ENCODE peak calls at places on chromosomes 3 and 15, in six cellular contexts. S is NT2/D1, W is HepG2, M is HCT116, Q is GM12878, E is K562. C is an unnamed sample.

GRCh38 chr3:71446260-71446659 is 137.3 kb downstream of the FOXP1 start:
- DNase-seq in S (no peak), W (no peak), M (no peak), Q (no peak), E (no peak), C (no peak)

GRCh38 chr3:4440951-4441350 is 26.1 kb downstream of the SUMF1 start:
- DNase-seq in S (no peak), W (no peak), M (no peak), Q (no peak), E (no peak), C (no peak)

GRCh38 chr3:171781711-171782127 is 28.6 kb downstream of the PLD1 start:
- DNase-seq in S (no peak), W (peak), M (no peak), Q (no peak), E (no peak), C (no peak)

GRCh38 chr3:61682671-61683408 is 121.5 kb downstream of the PTPRG start:
- DNase-seq in S (no peak), W (no peak), M (peak), Q (no peak), E (no peak), C (no peak)

GRCh38 chr15:92645731-92646130 is 9.8 kb downstream of the FAM174B start:
- DNase-seq in S (no peak), W (no peak), M (no peak), Q (no peak), E (no peak), C (no peak)

GRCh38 chr3:123076496-123077418 is 9.9 kb downstream of the PDIA5 start:
- DNase-seq in S (no peak), W (no peak), M (no peak), Q (no peak), E (no peak), C (peak)

GRCh38 chr3:56855856-56856538 is 54.2 kb upstream of the ARHGEF3 start:
- DNase-seq in S (peak), W (peak), M (no peak), Q (no peak), E (peak), C (peak)

GRCh38 chr3:170511371-170511770 is 74.5 kb downstream of the SLC7A14 start:
- DNase-seq in S (no peak), W (no peak), M (no peak), Q (no peak), E (no peak), C (no peak)

GRCh38 chr3:39754549-39754948 is 54.9 kb upstream of the MYRIP start:
- DNase-seq in S (no peak), W (no peak), M (no peak), Q (no peak), E (no peak), C (no peak)

GRCh38 chr3:102737353-102737752 is 302.5 kb downstream of the ZPLD1 start:
- DNase-seq in S (no peak), W (no peak), M (no peak), Q (no peak), E (no peak), C (no peak)

GRCh38 chr15:38351466-38351865 is 98.8 kb downstream of the SPRED1 start:
- DNase-seq in S (no peak), W (no peak), M (no peak), Q (no peak), E (no peak), C (no peak)

DNA sequence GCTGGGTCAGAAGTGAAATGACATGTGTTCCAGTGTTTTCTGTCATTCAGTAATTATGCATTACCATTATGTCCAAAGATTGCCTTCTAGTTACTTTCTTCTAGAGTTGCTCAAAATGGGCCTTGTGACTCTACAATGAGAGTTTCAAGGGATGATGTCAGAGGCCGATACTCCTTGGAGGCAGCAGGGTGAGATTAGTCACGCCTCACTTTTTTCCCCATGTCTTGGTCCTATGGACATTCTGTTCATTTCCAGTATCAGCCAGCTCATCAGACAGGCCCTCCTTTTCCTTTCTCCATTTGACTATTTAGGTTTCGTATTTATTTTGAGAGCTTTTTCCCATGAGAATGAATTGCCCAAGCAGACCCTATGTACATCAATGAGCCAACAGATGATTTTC is 17.5 kb downstream of the VGLL3 start:
- DNase-seq in S (no peak), W (no peak), M (no peak), Q (no peak), E (no peak), C (no peak)
- TF ChIP-seq YY1 in S (no peak), W (no peak), M (no peak), Q (no peak), E (no peak), C (no peak)

GRCh38 chr3:55543228-55543627 is 56.1 kb upstream of the WNT5A start:
- DNase-seq in S (no peak), W (no peak), M (no peak), Q (no peak), E (no peak), C (no peak)
- TF ChIP-seq YY1 in S (no peak), W (no peak), M (no peak), Q (no peak), E (no peak), C (no peak)

GRCh38 chr15:31975446-31976229 is 54.7 kb upstream of the CHRNA7 start:
- DNase-seq in S (no peak), W (no peak), M (no peak), Q (no peak), E (no peak), C (peak)
- TF ChIP-seq YY1 in S (no peak), W (no peak), M (no peak), Q (no peak), E (no peak), C (no peak)

GRCh38 chr3:25664066-25664809 is 469 bp downstream of the TOP2B start:
- DNase-seq in S (peak), W (peak), M (peak), Q (no peak), E (peak), C (peak)
- TF ChIP-seq YY1 in S (no peak), W (no peak), M (no peak), Q (no peak), E (no peak), C (no peak)

GRCh38 chr15:95375281-95375680 is 955.2 kb upstream of the NR2F2 start:
- DNase-seq in S (no peak), W (no peak), M (no peak), Q (no peak), E (no peak), C (no peak)
- TF ChIP-seq YY1 in S (no peak), W (no peak), M (no peak), Q (no peak), E (no peak), C (no peak)

GRCh38 chr3:14392231-14392630 is 10.2 kb upstream of the SLC6A6 start:
- DNase-seq in S (no peak), W (peak), M (no peak), Q (no peak), E (peak), C (no peak)
- TF ChIP-seq YY1 in S (no peak), W (no peak), M (no peak), Q (no peak), E (no peak), C (no peak)

DNA sequence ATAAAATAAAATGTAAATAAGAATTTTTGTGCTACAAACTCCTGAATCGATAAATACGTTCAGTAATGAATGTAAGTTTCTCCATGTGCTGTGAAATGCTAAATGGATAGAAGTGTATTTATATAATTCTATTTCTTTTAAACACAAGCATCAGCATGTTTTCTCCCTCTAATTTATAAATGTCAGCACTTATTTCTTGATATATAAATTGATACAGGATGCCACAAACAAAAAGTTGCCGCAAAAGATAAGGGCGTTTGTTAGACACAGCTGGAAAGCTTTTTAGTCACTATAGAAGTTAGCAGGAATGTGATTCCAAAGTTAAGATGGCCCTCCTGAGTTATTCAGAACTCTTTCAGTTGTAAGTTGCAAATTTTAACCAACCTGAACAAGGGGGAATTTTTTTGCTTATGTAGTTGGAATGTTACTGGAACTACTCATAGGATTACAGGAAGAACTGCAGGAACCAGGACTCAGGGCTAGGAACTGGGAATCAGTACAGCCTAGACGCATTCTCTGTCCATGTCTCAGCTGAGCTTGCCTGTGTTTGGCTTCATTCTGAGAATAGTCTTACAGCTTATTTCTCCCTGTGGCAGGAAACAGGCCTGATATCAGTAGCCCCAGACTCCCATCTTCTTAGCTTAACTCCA is 166.3 kb downstream of the VGLL4 start:
- DNase-seq in S (no peak), W (no peak), M (no peak), Q (no peak), E (no peak), C (no peak)
- TF ChIP-seq YY1 in S (no peak), W (no peak), M (no peak), Q (no peak), E (no peak), C (peak)

GRCh38 chr15:70278644-70279043 is 180.9 kb upstream of the TLE3 start:
- DNase-seq in S (no peak), W (no peak), M (no peak), Q (no peak), E (no peak), C (no peak)
- TF ChIP-seq YY1 in S (no peak), W (no peak), M (no peak), Q (no peak), E (no peak), C (no peak)

C was measured in SK-N-SH.